ENCODE peak calls at places on chromosome 10, in seven cellular contexts. One of them, this sample, is unnamed. For H3K4me1, the result is how much of the 10 kb centered on the place peaks cover.

GRCh38 chr10:84429926-84430520 is 101.6 kb downstream of the CCSER2 start:
- DNase-seq in heart left ventricle: peak
- DNase-seq in astrocyte: no peak
- DNase-seq in SJCRH30: peak
- DNase-seq in CD8-positive, alpha-beta T cell: peak
- DNase-seq in left ventricle myocardium inferior: peak
- DNase-seq in psoas muscle: peak
- DNase-seq in this sample: peak

GRCh38 chr10:79084972-79085597 is 16.3 kb downstream of the ZMIZ1 start:
- DNase-seq in heart left ventricle: no peak
- DNase-seq in CD8-positive, alpha-beta T cell: no peak
- DNase-seq in astrocyte: no peak
- DNase-seq in psoas muscle: no peak
- DNase-seq in SJCRH30: no peak
- DNase-seq in left ventricle myocardium inferior: no peak
- DNase-seq in this sample: no peak

GRCh38 chr10:78972160-78972946 is 96.4 kb upstream of the ZMIZ1 start:
- DNase-seq in left ventricle myocardium inferior: peak
- DNase-seq in psoas muscle: peak
- DNase-seq in SJCRH30: peak
- DNase-seq in CD8-positive, alpha-beta T cell: no peak
- DNase-seq in astrocyte: peak
- DNase-seq in heart left ventricle: peak
- DNase-seq in this sample: peak

GRCh38 chr10:50382576-50383023 is 131.3 kb upstream of the ASAH2 start:
- DNase-seq in psoas muscle: no peak
- DNase-seq in left ventricle myocardium inferior: no peak
- DNase-seq in heart left ventricle: no peak
- DNase-seq in SJCRH30: no peak
- DNase-seq in astrocyte: no peak
- DNase-seq in CD8-positive, alpha-beta T cell: no peak
- DNase-seq in this sample: no peak

GRCh38 chr10:42929993-42930392 is 146.9 kb upstream of the RET start:
- DNase-seq in heart left ventricle: no peak
- DNase-seq in left ventricle myocardium inferior: no peak
- DNase-seq in CD8-positive, alpha-beta T cell: no peak
- DNase-seq in psoas muscle: no peak
- DNase-seq in astrocyte: no peak
- DNase-seq in SJCRH30: no peak
- DNase-seq in this sample: no peak

GRCh38 chr10:34280599-34281374 is 534.3 kb downstream of the PARD3 start:
- DNase-seq in psoas muscle: peak
- DNase-seq in heart left ventricle: no peak
- DNase-seq in SJCRH30: no peak
- DNase-seq in left ventricle myocardium inferior: no peak
- DNase-seq in astrocyte: peak
- DNase-seq in CD8-positive, alpha-beta T cell: no peak
- DNase-seq in this sample: peak

GRCh38 chr10:129328531-129328930 is 138.5 kb upstream of the MGMT start:
- DNase-seq in astrocyte: no peak
- DNase-seq in heart left ventricle: no peak
- DNase-seq in left ventricle myocardium inferior: no peak
- DNase-seq in psoas muscle: no peak
- DNase-seq in CD8-positive, alpha-beta T cell: no peak
- DNase-seq in SJCRH30: no peak
- DNase-seq in this sample: no peak

GRCh38 chr10:60167056-60167455 is 222.6 kb downstream of the ANK3 start:
- DNase-seq in heart left ventricle: no peak
- DNase-seq in psoas muscle: no peak
- DNase-seq in SJCRH30: no peak
- DNase-seq in CD8-positive, alpha-beta T cell: no peak
- DNase-seq in astrocyte: no peak
- DNase-seq in left ventricle myocardium inferior: no peak
- DNase-seq in this sample: no peak

GRCh38 chr10:118003146-118003545 is 43.6 kb downstream of the RAB11FIP2 start:
- DNase-seq in left ventricle myocardium inferior: no peak
- DNase-seq in CD8-positive, alpha-beta T cell: no peak
- DNase-seq in psoas muscle: no peak
- DNase-seq in astrocyte: no peak
- DNase-seq in SJCRH30: peak
- DNase-seq in heart left ventricle: no peak
- DNase-seq in this sample: no peak

GRCh38 chr10:116097239-116097751 is 175.7 kb downstream of the GFRA1 start:
- DNase-seq in astrocyte: no peak
- DNase-seq in psoas muscle: no peak
- DNase-seq in left ventricle myocardium inferior: no peak
- DNase-seq in CD8-positive, alpha-beta T cell: no peak
- DNase-seq in SJCRH30: peak
- DNase-seq in heart left ventricle: no peak
- DNase-seq in this sample: peak

GRCh38 chr10:59995862-59996261 is 89.5 kb upstream of the CCDC6 start:
- DNase-seq in left ventricle myocardium inferior: no peak
- DNase-seq in psoas muscle: no peak
- DNase-seq in SJCRH30: no peak
- DNase-seq in astrocyte: peak
- DNase-seq in heart left ventricle: no peak
- DNase-seq in CD8-positive, alpha-beta T cell: no peak
- DNase-seq in this sample: no peak

GRCh38 chr10:15197276-15197675 is 28.8 kb upstream of the NMT2 start:
- DNase-seq in SJCRH30: no peak
- DNase-seq in psoas muscle: no peak
- DNase-seq in heart left ventricle: no peak
- DNase-seq in astrocyte: peak
- DNase-seq in left ventricle myocardium inferior: no peak
- DNase-seq in CD8-positive, alpha-beta T cell: no peak
- DNase-seq in this sample: no peak

GRCh38 chr10:8294779-8295178 is 240.3 kb downstream of the GATA3 start:
- DNase-seq in psoas muscle: no peak
- DNase-seq in heart left ventricle: no peak
- DNase-seq in left ventricle myocardium inferior: no peak
- DNase-seq in CD8-positive, alpha-beta T cell: no peak
- DNase-seq in SJCRH30: no peak
- DNase-seq in astrocyte: no peak
- DNase-seq in this sample: no peak

GRCh38 chr10:91389636-91390512 is 20.3 kb upstream of the HECTD2 start:
- DNase-seq in heart left ventricle: no peak
- DNase-seq in SJCRH30: peak
- DNase-seq in CD8-positive, alpha-beta T cell: no peak
- DNase-seq in astrocyte: no peak
- DNase-seq in psoas muscle: no peak
- DNase-seq in left ventricle myocardium inferior: no peak
- DNase-seq in this sample: peak

GRCh38 chr10:132627736-132628512 is 90.3 kb downstream of the INPP5A start:
- DNase-seq in CD8-positive, alpha-beta T cell: no peak
- DNase-seq in psoas muscle: peak
- DNase-seq in SJCRH30: peak
- DNase-seq in left ventricle myocardium inferior: peak
- DNase-seq in heart left ventricle: peak
- DNase-seq in astrocyte: peak
- DNase-seq in this sample: no peak

GRCh38 chr10:70585555-70586243 is 16.8 kb downstream of the PRF1 start:
- DNase-seq in CD8-positive, alpha-beta T cell: no peak
- DNase-seq in SJCRH30: peak
- DNase-seq in astrocyte: no peak
- DNase-seq in left ventricle myocardium inferior: no peak
- DNase-seq in heart left ventricle: no peak
- DNase-seq in psoas muscle: no peak
- DNase-seq in this sample: no peak

GRCh38 chr10:48767752-48768450 is 83.2 kb downstream of the WDFY4 start:
- DNase-seq in heart left ventricle: no peak
- DNase-seq in SJCRH30: no peak
- DNase-seq in psoas muscle: no peak
- DNase-seq in CD8-positive, alpha-beta T cell: no peak
- DNase-seq in left ventricle myocardium inferior: no peak
- DNase-seq in astrocyte: no peak
- DNase-seq in this sample: no peak

GRCh38 chr10:129031233-129032150 is 435.5 kb upstream of the MGMT start:
- DNase-seq in CD8-positive, alpha-beta T cell: peak
- DNase-seq in left ventricle myocardium inferior: peak
- DNase-seq in SJCRH30: peak
- DNase-seq in heart left ventricle: peak
- DNase-seq in psoas muscle: peak
- DNase-seq in astrocyte: no peak
- DNase-seq in this sample: no peak

DNA sequence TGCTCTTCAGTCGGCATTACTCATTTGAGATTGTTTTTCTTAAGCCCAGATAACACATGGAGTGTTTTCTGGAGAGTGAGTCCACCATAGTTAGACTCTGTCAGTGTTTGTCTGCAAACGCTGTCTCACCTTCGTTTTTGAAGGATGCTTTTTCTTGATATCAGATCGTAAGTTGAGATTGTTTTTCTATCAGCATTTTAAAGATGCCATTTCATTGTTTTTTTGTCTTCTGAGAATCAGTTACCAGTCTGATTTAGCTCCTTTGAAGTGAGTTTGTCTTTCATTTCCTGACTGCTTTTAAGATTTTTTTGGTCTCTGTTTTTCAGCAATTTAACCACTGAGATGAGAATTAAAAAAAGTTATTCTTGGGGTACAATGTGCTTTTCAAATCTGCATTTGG is 137.4 kb downstream of the WDR37 start:
- DNase-seq in left ventricle myocardium inferior: no peak
- DNase-seq in heart left ventricle: no peak
- DNase-seq in CD8-positive, alpha-beta T cell: no peak
- DNase-seq in astrocyte: no peak
- DNase-seq in psoas muscle: no peak
- DNase-seq in SJCRH30: no peak
- DNase-seq in this sample: no peak
- H3K4me1 ChIP-seq in left ventricle myocardium inferior: under half
- H3K4me1 ChIP-seq in heart left ventricle: under half
- H3K4me1 ChIP-seq in CD8-positive, alpha-beta T cell: under half
- H3K4me1 ChIP-seq in astrocyte: under half
- H3K4me1 ChIP-seq in psoas muscle: under half
- H3K4me1 ChIP-seq in SJCRH30: under half
- H3K4me1 ChIP-seq in this sample: under half

DNA sequence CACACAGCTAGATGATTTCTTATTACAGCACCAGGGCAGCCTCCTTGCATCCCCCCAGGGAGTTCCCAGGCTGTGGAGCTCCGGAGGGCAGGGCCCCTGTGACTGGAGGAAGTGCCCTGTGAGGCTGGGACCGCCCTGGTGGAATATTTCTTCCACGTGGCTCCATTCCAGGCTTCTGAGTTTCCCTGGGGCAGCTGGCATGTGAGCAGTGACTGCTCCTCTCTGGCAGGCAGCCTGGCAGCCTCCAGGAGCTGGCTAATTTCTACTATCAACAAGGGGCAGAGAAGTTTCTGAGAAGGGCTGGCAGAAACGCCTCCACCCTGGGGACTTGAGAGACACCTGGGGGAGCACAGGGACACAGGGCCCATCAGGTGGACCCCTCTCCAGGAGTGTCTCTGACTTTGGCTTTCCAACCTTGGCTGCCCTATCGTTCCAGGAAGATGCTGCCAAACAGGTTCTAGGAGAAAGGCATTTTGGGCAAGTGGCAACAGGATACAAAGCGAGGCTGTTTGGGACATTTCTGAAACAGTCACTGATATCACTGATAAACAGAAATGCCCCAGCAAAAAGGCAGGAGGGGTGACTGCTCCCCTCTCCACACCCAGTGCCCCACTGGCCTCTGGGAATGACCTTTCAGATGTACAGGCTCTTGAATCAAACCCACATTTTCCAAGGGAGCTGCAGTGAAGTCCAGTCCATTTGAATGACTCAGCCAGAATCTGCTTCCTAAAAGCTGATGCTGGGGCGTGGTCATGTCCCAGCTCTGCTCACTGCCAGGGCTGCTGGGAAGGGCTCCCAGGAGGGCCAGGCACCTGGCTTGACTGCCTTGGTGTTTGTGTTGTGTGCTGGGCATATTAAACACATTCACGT is 16.1 kb downstream of the MYOF start:
- DNase-seq in heart left ventricle: peak
- DNase-seq in astrocyte: peak
- DNase-seq in psoas muscle: peak
- DNase-seq in SJCRH30: peak
- DNase-seq in left ventricle myocardium inferior: peak
- DNase-seq in CD8-positive, alpha-beta T cell: no peak
- DNase-seq in this sample: peak
- H3K4me1 ChIP-seq in heart left ventricle: under half
- H3K4me1 ChIP-seq in astrocyte: half or more
- H3K4me1 ChIP-seq in psoas muscle: under half
- H3K4me1 ChIP-seq in SJCRH30: under half
- H3K4me1 ChIP-seq in left ventricle myocardium inferior: half or more
- H3K4me1 ChIP-seq in CD8-positive, alpha-beta T cell: under half
- H3K4me1 ChIP-seq in this sample: half or more

GRCh38 chr10:112327678-112328077 is 44.5 kb downstream of the TECTB start:
- DNase-seq in heart left ventricle: no peak
- DNase-seq in left ventricle myocardium inferior: no peak
- DNase-seq in CD8-positive, alpha-beta T cell: no peak
- DNase-seq in psoas muscle: no peak
- DNase-seq in SJCRH30: no peak
- DNase-seq in astrocyte: no peak
- DNase-seq in this sample: no peak
- H3K4me1 ChIP-seq in heart left ventricle: under half
- H3K4me1 ChIP-seq in left ventricle myocardium inferior: under half
- H3K4me1 ChIP-seq in CD8-positive, alpha-beta T cell: under half
- H3K4me1 ChIP-seq in psoas muscle: under half
- H3K4me1 ChIP-seq in SJCRH30: under half
- H3K4me1 ChIP-seq in astrocyte: under half
- H3K4me1 ChIP-seq in this sample: under half

GRCh38 chr10:124609698-124610097 is 134.5 kb downstream of the FAM53B start:
- DNase-seq in heart left ventricle: no peak
- DNase-seq in left ventricle myocardium inferior: no peak
- DNase-seq in CD8-positive, alpha-beta T cell: no peak
- DNase-seq in psoas muscle: no peak
- DNase-seq in astrocyte: no peak
- DNase-seq in SJCRH30: no peak
- DNase-seq in this sample: no peak

GRCh38 chr10:124605856-124606812 is 138.0 kb downstream of the FAM53B start:
- DNase-seq in heart left ventricle: no peak
- DNase-seq in psoas muscle: peak
- DNase-seq in SJCRH30: no peak
- DNase-seq in left ventricle myocardium inferior: no peak
- DNase-seq in CD8-positive, alpha-beta T cell: no peak
- DNase-seq in astrocyte: no peak
- DNase-seq in this sample: no peak

GRCh38 chr10:124608093-124608721 is 136.0 kb downstream of the FAM53B start:
- DNase-seq in psoas muscle: no peak
- DNase-seq in SJCRH30: no peak
- DNase-seq in CD8-positive, alpha-beta T cell: no peak
- DNase-seq in astrocyte: no peak
- DNase-seq in left ventricle myocardium inferior: no peak
- DNase-seq in heart left ventricle: no peak
- DNase-seq in this sample: no peak

GRCh38 chr10:124606822-124607221 is 137.4 kb downstream of the FAM53B start:
- DNase-seq in SJCRH30: no peak
- DNase-seq in CD8-positive, alpha-beta T cell: no peak
- DNase-seq in astrocyte: no peak
- DNase-seq in psoas muscle: no peak
- DNase-seq in heart left ventricle: no peak
- DNase-seq in left ventricle myocardium inferior: no peak
- DNase-seq in this sample: no peak

DNA sequence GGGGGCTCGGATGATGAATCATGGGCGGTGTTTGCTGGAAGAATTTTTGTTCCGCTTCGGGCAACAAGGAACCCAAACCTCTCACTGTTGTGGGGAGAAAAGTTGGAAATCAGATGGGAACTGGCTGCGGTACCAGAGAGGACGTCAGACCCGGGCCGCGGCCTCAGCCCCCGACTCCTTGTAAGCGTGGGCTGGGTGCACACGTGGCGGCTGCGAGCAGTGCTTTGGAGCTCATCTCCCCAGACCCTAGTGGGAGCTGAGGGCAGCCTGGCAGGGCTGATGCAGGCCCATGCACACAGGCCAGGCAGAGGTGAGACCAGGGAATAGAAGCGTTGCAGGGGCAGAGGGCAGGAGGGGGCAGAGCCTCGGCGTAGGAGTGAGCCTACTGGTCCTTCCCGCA is 136.5 kb downstream of the FAM53B start:
- DNase-seq in CD8-positive, alpha-beta T cell: no peak
- DNase-seq in astrocyte: no peak
- DNase-seq in left ventricle myocardium inferior: no peak
- DNase-seq in SJCRH30: no peak
- DNase-seq in psoas muscle: no peak
- DNase-seq in heart left ventricle: no peak
- DNase-seq in this sample: no peak
- H3K4me1 ChIP-seq in CD8-positive, alpha-beta T cell: under half
- H3K4me1 ChIP-seq in astrocyte: under half
- H3K4me1 ChIP-seq in left ventricle myocardium inferior: under half
- H3K4me1 ChIP-seq in SJCRH30: under half
- H3K4me1 ChIP-seq in psoas muscle: under half
- H3K4me1 ChIP-seq in heart left ventricle: under half
- H3K4me1 ChIP-seq in this sample: under half